ENCODE peak calls at places on chromosomes 1 and 21, in four cellular contexts. P, Z, G and B are unnamed samples.

GRCh38 chr1:64187646-64188045 is 15.8 kb upstream of the UBE2U start:
- DNase-seq in G (no peak), Z (no peak), P (no peak), B (no peak)

GRCh38 chr1:145859491-145860159 is 744 bp upstream of the PIAS3 start:
- DNase-seq in G (peak), Z (peak), P (peak), B (peak)

GRCh38 chr1:55636691-55637090 is 421.5 kb upstream of the USP24 start:
- DNase-seq in Z (no peak), G (no peak), P (no peak), B (no peak)

GRCh38 chr1:25834894-25835293 is 15.1 kb downstream of the MTFR1L start:
- DNase-seq in G (no peak), Z (no peak), P (no peak), B (no peak)

GRCh38 chr1:52662645-52663313 is 29.8 kb downstream of the SHISAL2A start:
- DNase-seq in G (peak), Z (no peak), P (no peak), B (no peak)

GRCh38 chr1:115475252-115475651 is 137.2 kb upstream of the NGF start:
- DNase-seq in Z (no peak), P (no peak), G (no peak), B (no peak)

GRCh38 chr1:16617778-16618580 is 4.6 kb upstream of the NBPF1 start:
- DNase-seq in Z (no peak), P (no peak), G (no peak), B (no peak)

GRCh38 chr1:81410351-81410750 is 390.4 kb upstream of the ADGRL2 start:
- DNase-seq in P (no peak), G (no peak), Z (no peak), B (no peak)

GRCh38 chr1:240192851-240193250 is 101.2 kb downstream of the FMN2 start:
- DNase-seq in Z (no peak), P (no peak), G (no peak), B (no peak)

GRCh38 chr1:60622486-60622885 is 459.9 kb upstream of the NFIA start:
- DNase-seq in Z (no peak), G (no peak), P (no peak), B (peak)

GRCh38 chr1:20366766-20367602 is 76.3 kb downstream of the VWA5B1 start:
- DNase-seq in P (peak), G (no peak), Z (peak), B (no peak)

GRCh38 chr1:217333939-217334338 is 297.0 kb downstream of the GPATCH2 start:
- DNase-seq in Z (no peak), G (no peak), P (no peak), B (no peak)

GRCh38 chr1:23444104-23444533 is 19.6 kb upstream of the TCEA3 start:
- DNase-seq in G (no peak), Z (no peak), P (peak), B (peak)

GRCh38 chr1:156053770-156054499 is at the start of gene UBQLN4:
- DNase-seq in P (peak), G (peak), Z (peak), B (peak)

GRCh38 chr1:53344921-53345838 is 17.3 kb upstream of the LRP8 start:
- DNase-seq in Z (no peak), G (no peak), P (no peak), B (no peak)

GRCh38 chr21:46667191-46667734 is 31.8 kb downstream of the PRMT2 start:
- DNase-seq in Z (no peak), G (no peak), P (no peak), B (no peak)

GRCh38 chr1:108121361-108122143 is 78.6 kb downstream of the SLC25A24 start:
- DNase-seq in G (no peak), Z (no peak), P (peak), B (peak)

GRCh38 chr21:33655591-33656221 is 13.4 kb downstream of the ITSN1 start:
- DNase-seq in G (no peak), Z (peak), P (no peak), B (peak)

GRCh38 chr1:179016694-179017382 is 8.9 kb upstream of the FAM20B start:
- DNase-seq in G (peak), Z (peak), P (peak), B (peak)

GRCh38 chr1:160739098-160739511 is at the start of gene SLAMF7:
- DNase-seq in P (no peak), Z (no peak), G (no peak), B (no peak)

GRCh38 chr1:116722016-116722838 is 32.0 kb upstream of the CD2 start:
- DNase-seq in P (no peak), Z (no peak), G (no peak), B (no peak)

GRCh38 chr1:31004231-31004621 is 61.3 kb downstream of the PUM1 start:
- DNase-seq in Z (no peak), G (no peak), P (no peak), B (no peak)

GRCh38 chr1:31005617-31006166 is 59.8 kb downstream of the PUM1 start:
- DNase-seq in Z (no peak), P (no peak), G (no peak), B (no peak)

GRCh38 chr1:31007462-31007991 is 58.0 kb downstream of the PUM1 start:
- DNase-seq in G (peak), Z (peak), P (no peak), B (peak)

GRCh38 chr1:31005198-31005597 is 60.3 kb downstream of the PUM1 start:
- DNase-seq in P (no peak), G (no peak), Z (no peak), B (no peak)

DNA sequence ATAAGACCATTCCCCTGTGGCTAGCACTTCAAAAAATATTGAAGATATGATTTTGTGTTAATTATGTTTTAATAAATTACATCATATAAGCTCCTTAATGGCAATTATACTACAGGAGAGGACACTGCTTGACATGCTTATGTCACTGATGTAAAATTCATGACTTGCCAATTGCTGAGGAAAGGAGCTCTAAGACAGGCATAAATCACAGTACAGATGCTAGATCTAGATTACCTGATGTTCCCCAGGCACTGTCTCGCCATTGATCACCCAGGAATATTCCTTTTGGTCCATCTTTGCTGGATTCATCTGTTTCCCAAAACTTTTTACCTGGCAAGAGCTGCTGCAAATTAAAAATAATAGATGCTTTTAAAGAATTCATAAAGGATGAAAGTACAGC is 58.8 kb downstream of the PUM1 start:
- DNase-seq in Z (no peak), G (no peak), P (no peak), B (no peak)
- H3K4me3 ChIP-seq in Z (peak), G (no peak), P (no peak), B (no peak)

DNA sequence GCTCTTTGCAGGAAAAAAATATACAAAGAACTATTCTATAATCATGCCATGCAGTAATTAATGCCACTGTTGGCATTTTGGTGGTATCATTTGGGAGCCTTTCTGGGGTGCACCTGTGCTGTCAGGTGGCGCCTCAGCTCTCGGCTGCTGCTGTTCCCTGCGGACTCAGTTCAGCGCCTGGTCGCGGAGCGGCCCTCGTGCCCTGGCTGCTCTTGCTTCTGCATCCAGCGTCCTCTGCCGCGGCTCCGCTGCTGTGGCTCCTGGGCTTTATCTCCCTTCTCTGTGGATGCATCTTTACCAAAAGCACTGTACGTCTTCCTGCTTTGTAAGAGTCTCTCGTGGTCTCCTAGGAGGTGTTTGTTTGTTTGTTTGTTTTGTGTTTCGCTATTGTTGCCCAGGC is 35.1 kb upstream of the PWP2 start:
- DNase-seq in P (no peak), Z (no peak), G (no peak), B (no peak)
- H3K4me3 ChIP-seq in P (no peak), Z (no peak), G (no peak), B (no peak)

GRCh38 chr1:244231193-244231571 is 180.1 kb downstream of the ZBTB18 start:
- DNase-seq in Z (no peak), G (no peak), P (peak), B (no peak)
- H3K4me3 ChIP-seq in Z (peak), G (peak), P (peak), B (peak)

GRCh38 chr1:201025571-201026002 is 2.1 kb upstream of the KIF21B start:
- DNase-seq in G (no peak), Z (no peak), P (no peak), B (peak)

GRCh38 chr1:201023517-201023902 is at the start of gene KIF21B:
- DNase-seq in G (peak), Z (no peak), P (peak), B (no peak)

GRCh38 chr1:201026234-201026633 is 2.7 kb upstream of the KIF21B start:
- DNase-seq in Z (no peak), G (no peak), P (no peak), B (no peak)

GRCh38 chr1:201022824-201023516 is 544 bp downstream of the KIF21B start:
- DNase-seq in Z (no peak), P (no peak), G (no peak), B (no peak)

DNA sequence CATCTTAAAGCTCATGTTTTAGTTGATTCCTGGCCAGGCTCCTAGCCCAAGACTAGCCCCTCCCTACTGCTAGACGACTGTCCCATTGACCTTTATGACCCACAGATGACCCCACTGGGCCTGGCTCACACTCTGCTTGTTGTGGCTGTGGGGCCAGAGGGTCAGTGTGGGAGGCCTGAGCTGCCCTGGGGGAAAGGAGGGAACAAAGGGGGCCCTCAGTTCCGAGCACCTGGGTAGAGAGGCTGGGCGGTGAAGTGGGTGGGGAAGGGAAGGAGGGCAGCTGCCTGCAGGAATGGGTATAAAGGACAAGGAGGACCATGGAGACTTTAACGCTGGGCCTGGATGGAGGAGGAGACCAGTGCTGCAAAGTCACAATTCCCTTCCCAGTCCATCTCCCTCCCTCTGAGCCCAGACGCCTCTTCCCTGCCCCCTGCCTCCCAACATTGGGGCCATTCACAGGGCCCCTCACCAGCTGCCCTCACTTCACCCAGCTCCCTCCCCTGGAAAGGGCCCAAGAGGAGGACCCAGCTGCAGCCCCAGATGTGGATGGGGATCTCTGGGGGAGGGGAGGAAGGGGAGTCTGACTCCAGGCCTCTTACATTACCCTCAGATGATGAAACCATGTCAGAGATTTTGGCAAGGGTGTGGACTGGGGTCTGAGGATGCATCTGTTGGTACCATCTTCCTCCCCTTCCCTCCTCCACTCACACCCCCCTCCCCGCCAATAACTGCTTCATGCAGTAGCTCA is 911 bp upstream of the KIF21B start:
- DNase-seq in G (no peak), P (no peak), Z (no peak), B (no peak)
- H3K4me3 ChIP-seq in G (no peak), P (no peak), Z (no peak), B (no peak)